ENCODE peak calls at places on chromosomes 2 and 18, in five cellular contexts. One of them, this sample, is unnamed.

GRCh38 chr2:166862582-166863132 is 25.6 kb upstream of the XIRP2 start:
- DNase-seq in A549: no peak
- DNase-seq in HepG2: no peak
- DNase-seq in K562: no peak
- DNase-seq in H1: no peak
- DNase-seq in this sample: no peak

GRCh38 chr2:70668432-70668831 is 99.6 kb downstream of the ADD2 start:
- DNase-seq in A549: no peak
- DNase-seq in HepG2: no peak
- DNase-seq in K562: no peak
- DNase-seq in H1: no peak
- DNase-seq in this sample: no peak

GRCh38 chr2:203590496-203590895 is 55.4 kb upstream of the RAPH1 start:
- DNase-seq in A549: no peak
- DNase-seq in HepG2: no peak
- DNase-seq in K562: no peak
- DNase-seq in H1: no peak
- DNase-seq in this sample: no peak

GRCh38 chr2:124915567-124915966 is 890.5 kb downstream of the CNTNAP5 start:
- DNase-seq in A549: no peak
- DNase-seq in HepG2: no peak
- DNase-seq in K562: no peak
- DNase-seq in H1: no peak
- DNase-seq in this sample: no peak

GRCh38 chr2:96156926-96157648 is 11.8 kb upstream of the DUSP2 start:
- DNase-seq in A549: no peak
- DNase-seq in HepG2: no peak
- DNase-seq in K562: no peak
- DNase-seq in H1: no peak
- DNase-seq in this sample: no peak

GRCh38 chr2:205885492-205886099 is 200.4 kb downstream of the INO80D start:
- DNase-seq in A549: peak
- DNase-seq in HepG2: peak
- DNase-seq in K562: peak
- DNase-seq in H1: peak
- DNase-seq in this sample: peak

GRCh38 chr2:135066710-135067109 is 14.6 kb downstream of the RAB3GAP1 start:
- DNase-seq in A549: no peak
- DNase-seq in HepG2: no peak
- DNase-seq in K562: no peak
- DNase-seq in H1: no peak
- DNase-seq in this sample: no peak

GRCh38 chr2:183951636-183952035 is 646.7 kb upstream of the ZNF804A start:
- DNase-seq in A549: no peak
- DNase-seq in HepG2: no peak
- DNase-seq in K562: no peak
- DNase-seq in H1: no peak
- DNase-seq in this sample: no peak

GRCh38 chr2:25375371-25375988 is 33.8 kb upstream of the DNMT3A start:
- DNase-seq in A549: no peak
- DNase-seq in HepG2: no peak
- DNase-seq in K562: no peak
- DNase-seq in H1: no peak
- DNase-seq in this sample: no peak

GRCh38 chr2:102967451-102967850 is 205.6 kb downstream of the TMEM182 start:
- DNase-seq in A549: no peak
- DNase-seq in HepG2: no peak
- DNase-seq in K562: no peak
- DNase-seq in H1: no peak
- DNase-seq in this sample: no peak

GRCh38 chr2:26569216-26570082 is 71.7 kb downstream of the CIB4 start:
- DNase-seq in A549: no peak
- DNase-seq in HepG2: no peak
- DNase-seq in K562: no peak
- DNase-seq in H1: no peak
- DNase-seq in this sample: no peak

GRCh38 chr2:56325661-56326345 is 142.0 kb downstream of the CCDC85A start:
- DNase-seq in A549: no peak
- DNase-seq in HepG2: no peak
- DNase-seq in K562: no peak
- DNase-seq in H1: no peak
- DNase-seq in this sample: no peak

GRCh38 chr2:178506524-178506923 is 26.3 kb downstream of the PLEKHA3 start:
- DNase-seq in A549: no peak
- DNase-seq in HepG2: no peak
- DNase-seq in K562: no peak
- DNase-seq in H1: no peak
- DNase-seq in this sample: no peak

GRCh38 chr18:75248426-75249191 is 38.0 kb downstream of the TSHZ1 start:
- DNase-seq in A549: no peak
- DNase-seq in HepG2: no peak
- DNase-seq in K562: no peak
- DNase-seq in H1: no peak
- DNase-seq in this sample: no peak

GRCh38 chr18:63074987-63075404 is 244.6 kb downstream of the BCL2 start:
- DNase-seq in A549: peak
- DNase-seq in HepG2: peak
- DNase-seq in K562: peak
- DNase-seq in H1: peak
- DNase-seq in this sample: peak

GRCh38 chr2:190235101-190235500 is 84.5 kb downstream of the HIBCH start:
- DNase-seq in A549: no peak
- DNase-seq in HepG2: no peak
- DNase-seq in K562: no peak
- DNase-seq in H1: no peak
- DNase-seq in this sample: no peak

GRCh38 chr2:113233593-113234550 is 44.8 kb downstream of the PAX8 start:
- DNase-seq in A549: peak
- DNase-seq in HepG2: peak
- DNase-seq in K562: peak
- DNase-seq in H1: no peak
- DNase-seq in this sample: no peak

GRCh38 chr2:127001751-127002150 is 103.1 kb downstream of the TEX51 start:
- DNase-seq in A549: no peak
- DNase-seq in HepG2: no peak
- DNase-seq in K562: no peak
- DNase-seq in H1: no peak
- DNase-seq in this sample: no peak
- TF ChIP-seq JUN in A549: no peak
- TF ChIP-seq JUN in HepG2: no peak
- TF ChIP-seq JUN in K562: no peak
- TF ChIP-seq JUN in H1: no peak
- TF ChIP-seq JUN in this sample: no peak

GRCh38 chr2:38076250-38076709 is 329 bp upstream of the CYP1B1 start:
- DNase-seq in A549: peak
- DNase-seq in HepG2: no peak
- DNase-seq in K562: no peak
- DNase-seq in H1: peak
- DNase-seq in this sample: peak

GRCh38 chr2:38077431-38077769 is 1.4 kb upstream of the CYP1B1 start:
- DNase-seq in A549: no peak
- DNase-seq in HepG2: no peak
- DNase-seq in K562: no peak
- DNase-seq in H1: no peak
- DNase-seq in this sample: no peak

GRCh38 chr2:38075436-38076249 is at the start of gene CYP1B1:
- DNase-seq in A549: peak
- DNase-seq in HepG2: no peak
- DNase-seq in K562: no peak
- DNase-seq in H1: no peak
- DNase-seq in this sample: no peak

GRCh38 chr2:38074775-38075435 is 1.0 kb downstream of the CYP1B1 start:
- DNase-seq in A549: no peak
- DNase-seq in HepG2: no peak
- DNase-seq in K562: no peak
- DNase-seq in H1: no peak
- DNase-seq in this sample: peak

GRCh38 chr2:38076710-38077430 is 919 bp upstream of the CYP1B1 start:
- DNase-seq in A549: peak
- DNase-seq in HepG2: no peak
- DNase-seq in K562: peak
- DNase-seq in H1: no peak
- DNase-seq in this sample: no peak
- TF ChIP-seq POLR2A in A549: peak
- TF ChIP-seq POLR2A in HepG2: no peak
- TF ChIP-seq POLR2A in K562: no peak
- TF ChIP-seq POLR2A in H1: no peak
- TF ChIP-seq POLR2A in this sample: no peak

DNA sequence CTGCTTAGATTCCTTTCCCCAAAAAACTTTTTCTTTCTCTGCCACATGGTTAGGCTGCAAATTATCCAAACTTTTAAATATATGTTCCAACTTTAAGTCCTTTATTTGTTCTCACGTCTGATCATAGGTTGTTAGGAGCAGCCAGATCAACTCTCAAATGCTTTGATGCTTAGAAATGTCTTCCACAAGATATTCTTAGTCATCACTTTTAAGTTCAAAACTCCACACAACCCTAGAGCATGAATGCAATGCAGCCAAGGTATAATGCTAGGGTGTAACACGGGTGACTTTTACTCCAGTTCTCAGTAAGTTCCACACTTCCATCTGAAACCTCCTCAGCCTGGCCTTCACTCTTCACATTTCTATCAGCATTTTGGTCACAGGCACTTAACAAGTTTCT is 987.5 kb downstream of the DCDC2C start:
- DNase-seq in A549: no peak
- DNase-seq in HepG2: no peak
- DNase-seq in K562: no peak
- DNase-seq in H1: no peak
- DNase-seq in this sample: no peak
- H3K27ac ChIP-seq in A549: no peak
- H3K27ac ChIP-seq in HepG2: no peak
- H3K27ac ChIP-seq in K562: no peak
- H3K27ac ChIP-seq in H1: no peak
- H3K27ac ChIP-seq in this sample: no peak

GRCh38 chr2:40120957-40121356 is 330.9 kb downstream of the SLC8A1 start:
- DNase-seq in A549: no peak
- DNase-seq in HepG2: no peak
- DNase-seq in K562: no peak
- DNase-seq in H1: no peak
- DNase-seq in this sample: no peak
- TF ChIP-seq JUN in A549: no peak
- TF ChIP-seq JUN in HepG2: no peak
- TF ChIP-seq JUN in K562: no peak
- TF ChIP-seq JUN in H1: no peak
- TF ChIP-seq JUN in this sample: no peak

DNA sequence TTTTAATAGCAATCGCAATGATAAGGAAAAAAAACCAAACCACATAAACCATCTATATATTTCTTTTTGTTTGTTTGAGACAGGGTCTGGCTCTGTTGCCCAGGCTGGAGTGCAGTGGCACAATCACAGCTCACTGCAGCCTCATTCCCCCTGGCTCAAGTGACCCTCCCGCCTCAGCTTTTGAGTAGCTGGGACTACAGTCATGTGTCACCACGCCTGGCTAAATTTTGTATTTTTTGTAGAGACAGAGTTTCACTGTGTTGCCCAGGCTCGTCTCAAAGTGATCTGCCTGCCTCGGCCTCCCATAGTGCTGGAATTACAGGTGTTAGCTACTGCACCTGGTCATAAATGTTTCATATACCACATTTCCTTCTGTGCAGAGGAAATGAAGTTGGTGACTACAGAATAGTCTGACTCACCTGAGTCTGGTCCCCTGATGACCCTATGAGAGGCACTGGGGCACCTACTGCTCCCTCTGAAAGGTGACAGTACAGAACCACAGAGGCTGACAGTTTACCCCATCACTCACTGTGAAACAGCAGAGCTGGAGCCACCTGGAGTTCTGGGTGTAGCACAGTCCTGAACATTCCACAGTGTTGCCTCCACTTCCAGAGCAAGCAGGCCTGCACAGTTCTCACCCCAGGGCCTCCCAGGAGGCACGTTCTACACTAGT is 183.7 kb upstream of the PXDN start:
- DNase-seq in A549: no peak
- DNase-seq in HepG2: no peak
- DNase-seq in K562: no peak
- DNase-seq in H1: no peak
- DNase-seq in this sample: no peak
- TF ChIP-seq POLR2A in A549: no peak
- TF ChIP-seq POLR2A in HepG2: no peak
- TF ChIP-seq POLR2A in K562: no peak
- TF ChIP-seq POLR2A in H1: no peak
- TF ChIP-seq POLR2A in this sample: no peak

DNA sequence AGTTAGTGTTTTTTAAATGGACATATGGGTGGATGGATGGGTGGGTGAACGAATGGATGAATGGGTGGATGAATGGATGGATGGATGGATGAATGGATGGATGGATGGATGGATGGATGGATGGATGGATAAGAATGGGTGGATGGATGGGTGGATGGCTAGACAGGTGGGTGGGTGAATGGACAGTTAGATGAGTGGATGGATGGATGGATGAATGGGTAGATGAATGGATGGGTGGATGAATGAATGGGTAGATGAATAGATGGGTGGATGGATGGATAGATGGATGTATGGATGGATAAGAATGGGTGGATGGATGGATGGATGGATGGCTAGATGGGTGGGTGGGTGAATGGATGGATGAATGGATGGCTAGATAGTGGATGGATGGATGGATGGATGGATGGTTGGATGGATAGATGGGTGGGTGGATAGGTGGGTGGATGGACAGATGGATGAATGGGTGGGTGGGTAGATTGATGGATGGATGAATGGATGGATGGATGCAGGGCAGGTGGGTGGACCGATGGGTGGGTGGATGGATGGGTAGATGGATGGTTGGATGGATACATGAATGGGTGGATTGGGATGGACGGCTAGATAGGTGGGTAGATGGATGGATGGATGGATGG is 64.0 kb downstream of the CTIF start:
- DNase-seq in A549: no peak
- DNase-seq in HepG2: no peak
- DNase-seq in K562: no peak
- DNase-seq in H1: no peak
- DNase-seq in this sample: no peak
- H3K27ac ChIP-seq in A549: no peak
- H3K27ac ChIP-seq in HepG2: no peak
- H3K27ac ChIP-seq in K562: no peak
- H3K27ac ChIP-seq in H1: no peak
- H3K27ac ChIP-seq in this sample: no peak

This sample was measured in endothelial cell of umbilical vein.